ENCODE peak calls at places on chromosomes 3 and 15, in ten cellular contexts. E, C, K, B, Y, O, A, T, H and X are unnamed samples.
A peak's percentile ranks its signal among the peaks of the same experiment; 100 is the strongest.

GRCh38 chr3:16179771-16180736 is 5.6 kb downstream of the GALNT15 start:
- DNase-seq in E (no peak), K (no peak), H (no peak), B (no peak), O (no peak), T (no peak), C (no peak), A (peak; percentile 87), Y (no peak), X (no peak)

GRCh38 chr15:90261811-90262210 is 3.7 kb upstream of the NGRN start:
- DNase-seq in K (no peak), C (no peak), H (no peak), B (no peak), Y (no peak), O (no peak), T (no peak), A (peak; percentile 72), E (no peak), X (no peak)

GRCh38 chr3:4939276-4939675 is 40.0 kb upstream of the BHLHE40 start:
- DNase-seq in B (no peak), T (no peak), O (no peak), H (no peak), K (no peak), C (peak; percentile 20), Y (no peak), E (no peak), A (peak; percentile 26), X (no peak)

GRCh38 chr15:90046846-90047481 is 45.8 kb downstream of the ZNF710 start:
- DNase-seq in H (no peak), Y (no peak), K (no peak), T (peak; percentile 86), C (no peak), E (no peak), B (no peak), O (peak; percentile 81), A (no peak), X (peak; percentile 91)

GRCh38 chr3:155737844-155738460 is 6.9 kb downstream of the PLCH1 start:
- DNase-seq in E (no peak), C (no peak), O (no peak), H (no peak), A (no peak), K (no peak), T (peak; percentile 75), Y (no peak), B (no peak), X (peak; percentile 73)

GRCh38 chr3:129313983-129314756 is 35.5 kb downstream of the HMCES start:
- DNase-seq in E (peak; percentile 41), H (no peak), C (peak; percentile 56), T (no peak), B (no peak), O (peak; percentile 9), K (no peak), A (peak; percentile 56), Y (no peak), X (no peak)

GRCh38 chr3:66144792-66145733 is 75.7 kb upstream of the SLC25A26 start:
- DNase-seq in K (no peak), H (no peak), A (peak; percentile 66), E (no peak), Y (no peak), T (no peak), C (no peak), B (no peak), O (no peak), X (no peak)

GRCh38 chr15:34665498-34666116 is 82.2 kb upstream of the GOLGA8B start:
- DNase-seq in K (no peak), O (no peak), E (no peak), A (no peak), Y (no peak), C (no peak), B (no peak), T (no peak), H (no peak), X (no peak)

GRCh38 chr3:53261712-53262111 is 5.9 kb upstream of the TKT start:
- DNase-seq in H (no peak), C (no peak), Y (no peak), T (no peak), E (no peak), O (no peak), A (no peak), B (no peak), K (no peak), X (no peak)

GRCh38 chr3:194913281-194913680 is 227.6 kb downstream of the FAM43A start:
- DNase-seq in O (no peak), B (no peak), A (no peak), K (no peak), T (no peak), C (no peak), E (no peak), Y (no peak), H (no peak), X (no peak)

GRCh38 chr3:110533089-110533488 is 538.5 kb upstream of the NECTIN3 start:
- DNase-seq in Y (no peak), O (no peak), A (peak; percentile 48), K (no peak), T (no peak), C (no peak), H (no peak), E (no peak), B (no peak), X (no peak)

GRCh38 chr3:196096382-196096953 is 14.6 kb upstream of the TFRC start:
- DNase-seq in E (no peak), T (peak; percentile 50), K (no peak), A (peak; percentile 8), C (no peak), B (no peak), H (no peak), O (no peak), Y (peak; percentile 23), X (no peak)

GRCh38 chr3:17901893-17902292 is 159.5 kb upstream of the TBC1D5 start:
- DNase-seq in K (no peak), B (no peak), Y (no peak), C (no peak), H (no peak), T (no peak), O (no peak), E (no peak), A (no peak), X (no peak)

GRCh38 chr3:124620600-124621063 is 109.6 kb upstream of the UMPS start:
- DNase-seq in T (peak; percentile 54), B (no peak), C (no peak), Y (no peak), O (no peak), K (no peak), A (peak; percentile 6), H (peak; percentile 7), E (no peak), X (no peak)

GRCh38 chr3:10196389-10197052 is 31.8 kb downstream of the IRAK2 start:
- DNase-seq in K (no peak), A (peak; percentile 97), H (no peak), O (no peak), C (no peak), T (no peak), E (no peak), B (no peak), Y (no peak), X (no peak)

GRCh38 chr3:156633335-156633734 is 41.1 kb upstream of the TIPARP start:
- DNase-seq in Y (peak; percentile 12), C (peak; percentile 66), H (no peak), K (no peak), A (peak; percentile 90), B (peak; percentile 15), E (no peak), T (no peak), O (no peak), X (no peak)

GRCh38 chr3:54858386-54858785 is 69.5 kb downstream of the LRTM1 start:
- DNase-seq in O (no peak), E (no peak), A (no peak), H (no peak), Y (no peak), T (no peak), B (no peak), K (no peak), C (no peak), X (no peak)

GRCh38 chr3:17969985-17970568 is 227.6 kb upstream of the TBC1D5 start:
- DNase-seq in H (no peak), E (no peak), A (no peak), O (no peak), K (no peak), B (no peak), T (no peak), Y (no peak), C (no peak), X (no peak)

GRCh38 chr3:87225659-87226058 is 1.4 kb upstream of the CHMP2B start:
- DNase-seq in A (peak; percentile 18), K (no peak), B (no peak), H (no peak), Y (peak; percentile 13), C (no peak), T (no peak), E (peak; percentile 12), O (peak; percentile 86), X (no peak)

GRCh38 chr15:100832178-100832942 is 47.3 kb upstream of the ALDH1A3 start:
- DNase-seq in E (no peak), Y (no peak), B (no peak), O (no peak), T (no peak), H (no peak), C (no peak), A (no peak), K (no peak), X (no peak)

GRCh38 chr3:170749185-170749584 is 120.8 kb downstream of the RPL22L1 start:
- DNase-seq in H (no peak), K (no peak), A (no peak), B (no peak), Y (no peak), C (no peak), T (no peak), E (no peak), O (no peak), X (no peak)

GRCh38 chr3:126661532-126661931 is 6.6 kb upstream of the TXNRD3 start:
- DNase-seq in K (no peak), O (no peak), C (no peak), E (no peak), B (no peak), A (no peak), T (no peak), Y (no peak), H (no peak), X (no peak)

GRCh38 chr3:173617490-173617889 is 219.9 kb downstream of the NLGN1 start:
- DNase-seq in C (no peak), A (no peak), T (peak; percentile 36), E (peak; percentile 77), O (no peak), H (no peak), B (no peak), Y (no peak), K (no peak), X (peak; percentile 52)

GRCh38 chr15:70094690-70095311 is 2.9 kb downstream of the TLE3 start:
- DNase-seq in C (no peak), O (peak; percentile 46), H (no peak), A (peak; percentile 18), T (no peak), K (no peak), B (no peak), E (no peak), Y (no peak), X (no peak)